ENCODE peak calls at places on chromosomes 2 and 18, in eight cellular contexts. One of them, this sample, is unnamed.

GRCh38 chr2:1731963-1732768 is 12.1 kb downstream of the PXDN start:
- DNase-seq in CD8-positive, alpha-beta T cell: no peak
- DNase-seq in naive thymus-derived CD4-positive, alpha-beta T cell: no peak
- DNase-seq in left lung: no peak
- DNase-seq in hepatocyte: peak; percentile 60
- DNase-seq in heart left ventricle: peak; percentile 26
- DNase-seq in A549: no peak
- DNase-seq in dorsolateral prefrontal cortex: no peak
- DNase-seq in this sample: no peak

GRCh38 chr2:142131016-142131714 is at the start of gene LRP1B:
- DNase-seq in naive thymus-derived CD4-positive, alpha-beta T cell: no peak
- DNase-seq in hepatocyte: peak; percentile 23
- DNase-seq in CD8-positive, alpha-beta T cell: no peak
- DNase-seq in heart left ventricle: no peak
- DNase-seq in A549: no peak
- DNase-seq in left lung: no peak
- DNase-seq in dorsolateral prefrontal cortex: peak; percentile 49
- DNase-seq in this sample: no peak

GRCh38 chr2:167942495-167943081 is 304.8 kb downstream of the STK39 start:
- DNase-seq in heart left ventricle: no peak
- DNase-seq in dorsolateral prefrontal cortex: no peak
- DNase-seq in CD8-positive, alpha-beta T cell: no peak
- DNase-seq in left lung: no peak
- DNase-seq in A549: no peak
- DNase-seq in hepatocyte: no peak
- DNase-seq in naive thymus-derived CD4-positive, alpha-beta T cell: no peak
- DNase-seq in this sample: no peak

GRCh38 chr18:31042391-31043181 is at the start of gene DSC3:
- DNase-seq in left lung: peak; percentile 33
- DNase-seq in hepatocyte: peak; percentile 70
- DNase-seq in heart left ventricle: no peak
- DNase-seq in A549: peak; percentile 39
- DNase-seq in CD8-positive, alpha-beta T cell: no peak
- DNase-seq in dorsolateral prefrontal cortex: no peak
- DNase-seq in naive thymus-derived CD4-positive, alpha-beta T cell: no peak
- DNase-seq in this sample: peak; percentile 45

GRCh38 chr2:12321886-12322285 is 394.9 kb upstream of the TRIB2 start:
- DNase-seq in dorsolateral prefrontal cortex: no peak
- DNase-seq in CD8-positive, alpha-beta T cell: no peak
- DNase-seq in heart left ventricle: no peak
- DNase-seq in left lung: no peak
- DNase-seq in A549: no peak
- DNase-seq in naive thymus-derived CD4-positive, alpha-beta T cell: no peak
- DNase-seq in hepatocyte: no peak
- DNase-seq in this sample: no peak

GRCh38 chr18:31103423-31103822 is 1.2 kb upstream of the DSC2 start:
- DNase-seq in hepatocyte: no peak
- DNase-seq in CD8-positive, alpha-beta T cell: no peak
- DNase-seq in heart left ventricle: no peak
- DNase-seq in left lung: no peak
- DNase-seq in A549: no peak
- DNase-seq in naive thymus-derived CD4-positive, alpha-beta T cell: no peak
- DNase-seq in dorsolateral prefrontal cortex: no peak
- DNase-seq in this sample: no peak

GRCh38 chr2:170713280-170714155 is 1.6 kb upstream of the SP5 start:
- DNase-seq in left lung: peak; percentile 33
- DNase-seq in naive thymus-derived CD4-positive, alpha-beta T cell: peak; percentile 30
- DNase-seq in dorsolateral prefrontal cortex: no peak
- DNase-seq in CD8-positive, alpha-beta T cell: no peak
- DNase-seq in heart left ventricle: no peak
- DNase-seq in A549: no peak
- DNase-seq in hepatocyte: peak; percentile 31
- DNase-seq in this sample: peak; percentile 76

GRCh38 chr18:13629841-13630747 is 96.3 kb downstream of the FAM210A start:
- DNase-seq in A549: peak; percentile 51
- DNase-seq in heart left ventricle: peak; percentile 62
- DNase-seq in dorsolateral prefrontal cortex: peak; percentile 70
- DNase-seq in hepatocyte: peak; percentile 82
- DNase-seq in naive thymus-derived CD4-positive, alpha-beta T cell: peak; percentile 61
- DNase-seq in CD8-positive, alpha-beta T cell: peak; percentile 64
- DNase-seq in left lung: no peak
- DNase-seq in this sample: no peak

GRCh38 chr2:201964011-201964410 is 69.6 kb upstream of the FZD7 start:
- DNase-seq in hepatocyte: no peak
- DNase-seq in A549: no peak
- DNase-seq in heart left ventricle: no peak
- DNase-seq in left lung: no peak
- DNase-seq in dorsolateral prefrontal cortex: no peak
- DNase-seq in naive thymus-derived CD4-positive, alpha-beta T cell: no peak
- DNase-seq in CD8-positive, alpha-beta T cell: no peak
- DNase-seq in this sample: no peak

DNA sequence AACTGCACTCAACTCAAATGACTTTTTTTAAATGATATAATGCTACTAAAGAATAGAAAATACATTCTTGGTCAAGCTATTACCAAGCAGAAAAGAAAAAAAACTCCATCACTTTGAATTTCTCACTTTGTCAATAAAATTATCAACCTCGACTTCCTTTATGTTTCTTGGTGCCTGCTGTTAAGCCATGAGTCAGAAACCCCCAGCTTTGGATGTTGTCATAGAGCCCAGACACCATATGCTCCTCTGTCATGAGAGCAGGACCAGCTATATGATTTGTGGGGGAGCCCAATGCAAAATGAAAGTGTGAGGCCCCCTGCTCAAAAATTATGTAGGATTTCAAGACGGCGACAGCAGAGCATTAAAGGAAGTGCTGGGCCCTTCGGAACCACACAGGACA is 282.6 kb downstream of the MEIS1 start:
- DNase-seq in naive thymus-derived CD4-positive, alpha-beta T cell: no peak
- DNase-seq in A549: no peak
- DNase-seq in left lung: no peak
- DNase-seq in heart left ventricle: no peak
- DNase-seq in hepatocyte: no peak
- DNase-seq in dorsolateral prefrontal cortex: no peak
- DNase-seq in CD8-positive, alpha-beta T cell: no peak
- DNase-seq in this sample: no peak
- H3K27ac ChIP-seq in naive thymus-derived CD4-positive, alpha-beta T cell: no peak overlapping the region
- H3K27ac ChIP-seq in A549: no peak overlapping the region
- H3K27ac ChIP-seq in left lung: no peak overlapping the region
- H3K27ac ChIP-seq in heart left ventricle: no peak overlapping the region
- H3K27ac ChIP-seq in hepatocyte: no peak overlapping the region
- H3K27ac ChIP-seq in dorsolateral prefrontal cortex: no peak overlapping the region
- H3K27ac ChIP-seq in CD8-positive, alpha-beta T cell: no peak overlapping the region
- H3K27ac ChIP-seq in this sample: no peak overlapping the region

GRCh38 chr2:8394569-8395359 is 287.1 kb upstream of the ID2 start:
- DNase-seq in hepatocyte: no peak
- DNase-seq in naive thymus-derived CD4-positive, alpha-beta T cell: no peak
- DNase-seq in dorsolateral prefrontal cortex: no peak
- DNase-seq in heart left ventricle: no peak
- DNase-seq in A549: no peak
- DNase-seq in CD8-positive, alpha-beta T cell: no peak
- DNase-seq in left lung: no peak
- DNase-seq in this sample: no peak

GRCh38 chr2:8393506-8393905 is 288.4 kb upstream of the ID2 start:
- DNase-seq in A549: no peak
- DNase-seq in hepatocyte: no peak
- DNase-seq in CD8-positive, alpha-beta T cell: no peak
- DNase-seq in left lung: no peak
- DNase-seq in naive thymus-derived CD4-positive, alpha-beta T cell: no peak
- DNase-seq in dorsolateral prefrontal cortex: no peak
- DNase-seq in heart left ventricle: no peak
- DNase-seq in this sample: no peak

GRCh38 chr2:8392098-8392844 is 289.6 kb upstream of the ID2 start:
- DNase-seq in left lung: no peak
- DNase-seq in naive thymus-derived CD4-positive, alpha-beta T cell: no peak
- DNase-seq in A549: no peak
- DNase-seq in dorsolateral prefrontal cortex: no peak
- DNase-seq in CD8-positive, alpha-beta T cell: no peak
- DNase-seq in heart left ventricle: no peak
- DNase-seq in hepatocyte: no peak
- DNase-seq in this sample: no peak

GRCh38 chr2:8395718-8396117 is 286.1 kb upstream of the ID2 start:
- DNase-seq in heart left ventricle: no peak
- DNase-seq in left lung: no peak
- DNase-seq in CD8-positive, alpha-beta T cell: no peak
- DNase-seq in A549: no peak
- DNase-seq in dorsolateral prefrontal cortex: no peak
- DNase-seq in naive thymus-derived CD4-positive, alpha-beta T cell: no peak
- DNase-seq in hepatocyte: no peak
- DNase-seq in this sample: no peak

DNA sequence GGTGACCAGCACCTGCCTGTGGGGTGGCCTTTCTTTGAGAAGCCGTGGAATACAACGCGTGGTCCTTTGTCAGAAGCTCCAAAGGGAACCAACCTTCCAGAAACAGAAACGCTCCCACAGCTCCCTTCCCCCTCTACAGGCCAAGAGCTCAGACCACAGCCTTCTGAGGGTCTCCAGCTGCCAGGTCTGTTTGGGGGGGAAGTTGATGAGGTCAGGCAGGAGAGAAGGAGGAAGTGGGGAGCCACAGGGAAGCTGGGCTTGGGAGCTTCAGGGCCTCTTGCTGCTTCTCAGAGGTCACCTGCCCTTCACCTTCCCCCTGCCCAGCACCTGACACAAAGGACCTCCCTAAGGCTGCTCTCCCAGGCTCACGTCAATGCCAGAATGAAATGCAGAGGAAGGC is 287.7 kb upstream of the ID2 start:
- DNase-seq in dorsolateral prefrontal cortex: no peak
- DNase-seq in naive thymus-derived CD4-positive, alpha-beta T cell: no peak
- DNase-seq in heart left ventricle: no peak
- DNase-seq in CD8-positive, alpha-beta T cell: no peak
- DNase-seq in left lung: no peak
- DNase-seq in A549: no peak
- DNase-seq in hepatocyte: no peak
- DNase-seq in this sample: no peak
- H3K27ac ChIP-seq in dorsolateral prefrontal cortex: no peak overlapping the region
- H3K27ac ChIP-seq in naive thymus-derived CD4-positive, alpha-beta T cell: no peak overlapping the region
- H3K27ac ChIP-seq in heart left ventricle: no peak overlapping the region
- H3K27ac ChIP-seq in CD8-positive, alpha-beta T cell: no peak overlapping the region
- H3K27ac ChIP-seq in left lung: no peak overlapping the region
- H3K27ac ChIP-seq in A549: no peak overlapping the region
- H3K27ac ChIP-seq in hepatocyte: no peak overlapping the region
- H3K27ac ChIP-seq in this sample: no peak overlapping the region

GRCh38 chr2:127332335-127332734 is 38.4 kb upstream of the ERCC3 start:
- DNase-seq in A549: no peak
- DNase-seq in dorsolateral prefrontal cortex: no peak
- DNase-seq in left lung: no peak
- DNase-seq in naive thymus-derived CD4-positive, alpha-beta T cell: no peak
- DNase-seq in hepatocyte: no peak
- DNase-seq in CD8-positive, alpha-beta T cell: no peak
- DNase-seq in heart left ventricle: no peak
- DNase-seq in this sample: no peak

GRCh38 chr2:127326289-127326945 is 32.5 kb upstream of the ERCC3 start:
- DNase-seq in left lung: no peak
- DNase-seq in naive thymus-derived CD4-positive, alpha-beta T cell: no peak
- DNase-seq in CD8-positive, alpha-beta T cell: no peak
- DNase-seq in hepatocyte: no peak
- DNase-seq in A549: no peak
- DNase-seq in dorsolateral prefrontal cortex: no peak
- DNase-seq in heart left ventricle: no peak
- DNase-seq in this sample: no peak

DNA sequence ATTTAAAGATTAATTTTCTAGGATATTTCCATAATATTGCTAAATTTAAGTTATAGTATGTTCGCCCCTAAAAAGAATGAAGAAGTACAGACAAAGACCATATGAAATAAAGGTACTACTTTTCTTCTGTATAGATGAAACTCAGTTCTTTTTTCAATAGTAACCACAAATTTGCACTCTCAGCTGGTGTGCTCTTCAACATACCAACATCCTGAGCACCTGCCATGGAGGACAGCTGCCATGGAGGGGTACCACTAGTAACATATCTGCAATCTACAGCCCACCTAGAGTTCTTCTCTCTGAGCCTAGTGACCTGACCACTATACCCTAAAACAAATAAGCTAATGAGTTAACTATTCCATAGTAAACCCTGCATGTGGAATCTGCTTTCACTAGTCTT is 36.8 kb upstream of the ERCC3 start:
- DNase-seq in A549: no peak
- DNase-seq in naive thymus-derived CD4-positive, alpha-beta T cell: no peak
- DNase-seq in heart left ventricle: no peak
- DNase-seq in hepatocyte: no peak
- DNase-seq in dorsolateral prefrontal cortex: no peak
- DNase-seq in CD8-positive, alpha-beta T cell: no peak
- DNase-seq in left lung: no peak
- DNase-seq in this sample: no peak
- H3K27ac ChIP-seq in A549: no peak overlapping the region
- H3K27ac ChIP-seq in naive thymus-derived CD4-positive, alpha-beta T cell: no peak overlapping the region
- H3K27ac ChIP-seq in heart left ventricle: no peak overlapping the region
- H3K27ac ChIP-seq in hepatocyte: no peak overlapping the region
- H3K27ac ChIP-seq in dorsolateral prefrontal cortex: no peak overlapping the region
- H3K27ac ChIP-seq in CD8-positive, alpha-beta T cell: no peak overlapping the region
- H3K27ac ChIP-seq in left lung: no peak overlapping the region
- H3K27ac ChIP-seq in this sample: no peak overlapping the region

GRCh38 chr2:62477573-62477972 is 28.4 kb downstream of the TMEM17 start:
- DNase-seq in CD8-positive, alpha-beta T cell: no peak
- DNase-seq in heart left ventricle: no peak
- DNase-seq in dorsolateral prefrontal cortex: no peak
- DNase-seq in left lung: no peak
- DNase-seq in hepatocyte: no peak
- DNase-seq in naive thymus-derived CD4-positive, alpha-beta T cell: no peak
- DNase-seq in A549: no peak
- DNase-seq in this sample: no peak
- H3K27ac ChIP-seq in CD8-positive, alpha-beta T cell: no peak overlapping the region
- H3K27ac ChIP-seq in heart left ventricle: peak overlapping the region; percentile 51
- H3K27ac ChIP-seq in dorsolateral prefrontal cortex: peak overlapping the region; percentile 40
- H3K27ac ChIP-seq in left lung: no peak overlapping the region
- H3K27ac ChIP-seq in hepatocyte: no peak overlapping the region
- H3K27ac ChIP-seq in naive thymus-derived CD4-positive, alpha-beta T cell: no peak overlapping the region
- H3K27ac ChIP-seq in A549: no peak overlapping the region
- H3K27ac ChIP-seq in this sample: no peak overlapping the region

GRCh38 chr2:226411206-226411605 is 388.4 kb downstream of the IRS1 start:
- DNase-seq in A549: no peak
- DNase-seq in left lung: no peak
- DNase-seq in naive thymus-derived CD4-positive, alpha-beta T cell: no peak
- DNase-seq in hepatocyte: no peak
- DNase-seq in CD8-positive, alpha-beta T cell: no peak
- DNase-seq in dorsolateral prefrontal cortex: no peak
- DNase-seq in heart left ventricle: no peak
- DNase-seq in this sample: no peak
- H3K27ac ChIP-seq in A549: peak overlapping the region; percentile 75
- H3K27ac ChIP-seq in left lung: no peak overlapping the region
- H3K27ac ChIP-seq in naive thymus-derived CD4-positive, alpha-beta T cell: no peak overlapping the region
- H3K27ac ChIP-seq in hepatocyte: peak overlapping the region; percentile 88
- H3K27ac ChIP-seq in CD8-positive, alpha-beta T cell: no peak overlapping the region
- H3K27ac ChIP-seq in dorsolateral prefrontal cortex: no peak overlapping the region
- H3K27ac ChIP-seq in heart left ventricle: no peak overlapping the region
- H3K27ac ChIP-seq in this sample: no peak overlapping the region

This sample was measured in aorta.